ENCODE peak calls at places on chromosomes 11 and 22, in six cellular contexts. U is pancreas, P is RWPE1, T is H1, C is endothelial cell, X is foreskin fibroblast. H is an unnamed sample.

GRCh38 chr11:77142091-77142975 is 14.3 kb downstream of the MYO7A start:
- DNase-seq in P (no peak), U (no peak), X (no peak), T (no peak), C (no peak), H (no peak)

GRCh38 chr11:124199702-124200101 is 16.6 kb downstream of the OR10D3 start:
- DNase-seq in P (peak), X (no peak), C (no peak), U (no peak), T (no peak), H (peak)

GRCh38 chr22:48906177-48906835 is 921.4 kb downstream of the BRD1 start:
- DNase-seq in X (no peak), C (no peak), P (no peak), U (no peak), T (no peak), H (no peak)

GRCh38 chr22:33860386-33860785 is 59.9 kb downstream of the LARGE1 start:
- DNase-seq in U (no peak), X (no peak), P (no peak), C (no peak), T (no peak), H (no peak)

GRCh38 chr11:126589492-126589803 is 234.0 kb downstream of the ST3GAL4 start:
- DNase-seq in X (no peak), T (no peak), U (no peak), C (no peak), P (no peak), H (no peak)

GRCh38 chr11:10072142-10072541 is 221.9 kb downstream of the SBF2 start:
- DNase-seq in X (peak), P (no peak), C (no peak), T (no peak), U (no peak), H (peak)

GRCh38 chr11:27972432-27973170 is 135.4 kb downstream of the KIF18A start:
- DNase-seq in P (no peak), C (no peak), T (no peak), X (peak), U (no peak), H (peak)

GRCh38 chr22:45428391-45429385 is 15.2 kb downstream of the RIBC2 start:
- DNase-seq in U (peak), C (no peak), P (no peak), X (no peak), T (no peak), H (no peak)

GRCh38 chr11:34380696-34381095 is 22.9 kb upstream of the ABTB2 start:
- DNase-seq in C (no peak), P (peak), X (peak), T (no peak), U (no peak), H (peak)

GRCh38 chr11:47980907-47981621 is 705 bp downstream of the PTPRJ start:
- DNase-seq in T (no peak), X (peak), P (peak), U (peak), C (peak), H (no peak)

GRCh38 chr22:20430101-20430640 is 7.5 kb downstream of the SCARF2 start:
- DNase-seq in P (no peak), X (no peak), T (no peak), U (no peak), C (no peak), H (no peak)

GRCh38 chr11:27013741-27014415 is 20.0 kb downstream of the FIBIN start:
- DNase-seq in C (no peak), U (no peak), T (no peak), X (peak), P (peak), H (no peak)

GRCh38 chr22:30667092-30667485 is 586 bp downstream of the DUSP18 start:
- DNase-seq in C (no peak), U (no peak), T (no peak), P (no peak), X (peak), H (no peak)

GRCh38 chr11:61133145-61133544 is 28.1 kb downstream of the VPS37C start:
- DNase-seq in X (no peak), T (no peak), P (no peak), C (no peak), U (no peak), H (no peak)

GRCh38 chr11:58285483-58286040 is 17.5 kb upstream of the OR10W1 start:
- DNase-seq in P (no peak), U (no peak), C (no peak), T (no peak), X (no peak), H (no peak)

GRCh38 chr11:76147106-76147735 is 59.1 kb downstream of the WNT11 start:
- DNase-seq in C (no peak), U (no peak), T (no peak), P (no peak), X (no peak), H (no peak)

GRCh38 chr11:6481012-6481923 is at the start of the genes ARFIP2 and TIMM10B:
- DNase-seq in X (peak), T (peak), U (peak), P (peak), C (peak), H (peak)

GRCh38 chr11:83272627-83273026 is 13.5 kb downstream of the CCDC90B start:
- DNase-seq in C (no peak), U (no peak), T (no peak), P (no peak), X (peak), H (no peak)

GRCh38 chr22:50600541-50600940 is at the start of gene MAPK8IP2:
- DNase-seq in P (no peak), T (no peak), U (peak), X (no peak), C (no peak), H (no peak)

GRCh38 chr11:111797145-111797581 is 31.0 kb upstream of the PPP2R1B start:
- DNase-seq in U (no peak), T (no peak), P (no peak), X (peak), C (no peak), H (peak)

GRCh38 chr11:120061036-120061760 is 76.7 kb downstream of the TRIM29 start:
- DNase-seq in U (no peak), X (peak), T (no peak), C (no peak), P (peak), H (no peak)

GRCh38 chr11:62548545-62549335 is 2.1 kb upstream of the AHNAK start:
- DNase-seq in P (no peak), U (no peak), X (no peak), T (no peak), C (no peak), H (peak)

GRCh38 chr22:24331468-24332440 is 61.1 kb downstream of the SPECC1L start:
- DNase-seq in C (no peak), U (no peak), P (no peak), X (peak), T (no peak), H (no peak)
- TF ChIP-seq CTCF in C (no peak), U (no peak), P (no peak), X (no peak), T (no peak), H (no peak)

DNA sequence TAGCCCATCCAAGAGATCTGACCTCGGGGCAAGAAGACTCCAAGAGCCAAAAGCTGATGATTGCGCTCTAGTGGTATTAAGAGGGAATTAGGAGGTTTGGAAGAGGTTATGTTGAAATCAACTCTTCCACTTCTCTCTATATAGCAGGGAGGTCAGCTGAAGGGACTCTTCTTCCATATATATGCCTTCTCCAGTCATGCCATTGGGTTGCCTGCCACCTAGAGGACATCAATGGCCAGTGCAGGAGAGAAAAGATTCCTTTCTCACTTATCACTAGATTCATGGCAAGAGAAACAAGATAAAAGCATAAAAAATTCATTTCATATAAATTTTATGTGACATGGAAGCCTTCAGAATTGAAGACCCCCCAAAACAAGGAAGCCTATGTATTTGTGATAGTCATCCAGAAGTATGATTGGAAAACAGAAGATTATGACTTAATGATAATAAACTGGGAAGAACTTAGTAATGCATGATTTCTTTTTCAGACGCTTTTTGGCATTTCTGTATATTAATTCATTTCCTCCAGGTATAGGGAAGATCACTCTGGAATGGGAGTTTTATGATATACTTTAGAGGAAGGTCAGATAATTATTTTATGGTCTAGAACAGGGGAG is 435.1 kb upstream of the DDI1 start:
- DNase-seq in X (peak), P (peak), U (no peak), C (peak), T (no peak), H (peak)
- TF ChIP-seq CTCF in X (peak), P (peak), U (peak), C (peak), T (no peak), H (peak)

GRCh38 chr22:17703811-17704210 is 65.3 kb downstream of the BCL2L13 start:
- DNase-seq in X (peak), U (no peak), T (no peak), C (no peak), P (no peak), H (no peak)

GRCh38 chr22:17706947-17707346 is 67.3 kb downstream of the BID start:
- DNase-seq in P (no peak), T (no peak), U (no peak), C (no peak), X (no peak), H (no peak)

GRCh38 chr22:17707526-17707925 is 66.7 kb downstream of the BID start:
- DNase-seq in X (no peak), T (no peak), C (no peak), P (no peak), U (no peak), H (no peak)

GRCh38 chr22:17705565-17706450 is 67.3 kb downstream of the BCL2L13 start:
- DNase-seq in T (no peak), C (no peak), U (no peak), X (peak), P (no peak), H (no peak)

DNA sequence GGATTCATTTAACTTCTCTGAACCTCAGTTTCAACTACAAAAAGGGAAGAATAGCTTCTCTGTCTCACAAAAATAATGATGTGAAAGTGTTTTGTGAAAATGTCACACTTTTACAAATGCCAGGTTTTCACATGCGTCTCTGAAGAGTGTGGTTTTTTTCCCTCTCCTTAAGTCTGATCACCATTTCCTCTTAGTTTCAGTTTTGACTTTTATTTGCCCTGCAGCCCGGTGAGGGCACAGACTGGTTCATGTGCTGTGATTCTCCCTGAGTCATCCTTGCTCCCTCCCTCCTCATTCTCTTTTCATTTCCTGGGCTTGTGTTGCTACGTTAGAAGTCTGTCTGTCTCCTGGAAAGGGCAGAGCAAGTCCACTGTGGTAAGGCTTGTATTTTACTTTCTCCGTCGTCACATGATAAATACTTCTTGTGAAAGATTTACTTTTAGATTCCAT is 67.8 kb downstream of the BID start:
- DNase-seq in U (no peak), P (peak), C (peak), X (peak), T (no peak), H (peak)
- TF ChIP-seq CTCF in U (no peak), P (no peak), C (no peak), X (no peak), T (no peak), H (no peak)

DNA sequence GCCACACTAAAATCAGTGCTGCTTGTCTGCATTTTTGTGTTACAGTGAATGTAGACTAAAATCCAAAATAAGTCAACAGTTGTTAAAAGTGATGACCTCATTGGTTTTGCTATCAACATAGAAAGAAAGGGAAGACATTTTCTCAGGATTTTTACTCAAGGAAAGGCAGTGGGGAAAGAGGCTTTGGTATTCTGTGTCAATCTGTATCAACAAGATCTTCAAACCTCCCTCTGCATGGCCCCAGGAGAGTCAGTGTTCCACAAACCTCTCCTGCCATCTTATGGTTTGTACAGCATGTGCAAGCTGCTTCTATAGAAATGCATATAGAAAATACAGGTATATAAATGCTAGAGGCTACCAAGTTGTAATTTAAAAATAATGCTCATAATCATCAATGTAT is 13.8 kb upstream of the OR51M1 start:
- DNase-seq in X (peak), U (no peak), T (no peak), C (peak), P (peak), H (peak)
- TF ChIP-seq CTCF in X (peak), U (no peak), T (no peak), C (no peak), P (no peak), H (peak)

GRCh38 chr11:72224587-72225410 is at the start of gene INPPL1:
- DNase-seq in P (no peak), U (peak), X (peak), T (no peak), C (peak), H (peak)

GRCh38 chr11:72223615-72224586 is 666 bp upstream of the INPPL1 start:
- DNase-seq in T (no peak), U (peak), P (no peak), X (peak), C (peak), H (peak)

GRCh38 chr11:72222106-72222891 is 2.3 kb upstream of the INPPL1 start:
- DNase-seq in X (no peak), C (no peak), U (peak), P (no peak), T (no peak), H (no peak)

GRCh38 chr11:72221386-72221785 is 3.2 kb upstream of the INPPL1 start:
- DNase-seq in P (no peak), U (peak), T (no peak), X (no peak), C (no peak), H (no peak)

DNA sequence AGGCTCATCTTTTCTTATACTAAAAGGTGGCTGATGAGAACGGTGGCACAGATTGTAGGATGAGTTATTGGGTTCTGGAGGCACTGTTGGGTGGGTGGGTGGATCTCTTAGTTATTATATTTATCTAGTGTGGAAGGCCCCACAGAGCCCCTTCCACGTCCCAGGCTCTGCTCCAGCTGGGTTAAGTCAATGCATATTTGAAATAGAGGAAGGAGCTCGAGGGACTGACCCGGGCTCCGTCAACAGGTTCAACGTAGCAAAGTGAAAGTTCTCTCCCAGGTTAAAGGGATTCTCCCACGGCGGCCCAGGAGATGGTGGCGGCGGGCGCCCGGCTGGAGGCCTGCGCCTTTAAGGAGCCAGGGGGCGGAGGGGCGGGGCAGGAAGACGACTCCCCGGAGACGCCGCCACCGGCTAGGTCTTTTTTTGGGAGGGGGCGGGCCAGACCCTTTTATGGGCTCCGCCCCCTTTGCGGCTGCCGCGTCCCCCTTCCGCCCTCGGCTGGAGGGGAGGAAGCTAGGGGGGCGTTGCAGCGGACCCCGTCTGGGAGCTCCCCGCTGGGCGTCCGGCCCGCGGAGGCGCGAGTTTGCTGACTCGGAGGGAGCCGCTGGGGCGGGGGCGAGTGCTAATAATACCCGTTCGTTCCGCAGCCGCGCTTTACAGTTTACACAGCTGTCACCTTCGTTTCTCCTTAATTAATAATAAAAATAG is 1.5 kb upstream of the INPPL1 start:
- DNase-seq in X (peak), P (peak), C (peak), T (peak), U (peak), H (peak)
- TF ChIP-seq CTCF in X (peak), P (no peak), C (peak), T (no peak), U (no peak), H (no peak)

GRCh38 chr11:70790671-70791300 is 392.5 kb downstream of the CTTN start:
- DNase-seq in U (no peak), T (peak), P (no peak), C (no peak), X (no peak), H (no peak)
- TF ChIP-seq CTCF in U (no peak), T (peak), P (no peak), C (no peak), X (no peak), H (no peak)

GRCh38 chr22:28702891-28703290 is 23.3 kb upstream of the TTC28 start:
- DNase-seq in U (no peak), C (no peak), T (no peak), P (no peak), X (no peak), H (no peak)
- TF ChIP-seq CTCF in U (no peak), C (no peak), T (no peak), P (no peak), X (no peak), H (no peak)

GRCh38 chr11:22670803-22671202 is 4.4 kb downstream of the GAS2 start:
- DNase-seq in X (no peak), T (no peak), C (no peak), U (no peak), P (no peak), H (peak)
- TF ChIP-seq CTCF in X (no peak), T (no peak), C (no peak), U (peak), P (no peak), H (peak)

H was measured in MCF 10A.